ENCODE peak calls at places on chromosome 16, in five cellular contexts. P, C, Q, I and O are unnamed samples.

GRCh38 chr16:88302666-88303065 is 80.1 kb upstream of the ZNF469 start:
- DNase-seq in P (no peak), C (no peak), Q (no peak), I (no peak), O (no peak)

GRCh38 chr16:24769806-24770205 is 40.4 kb downstream of the TNRC6A start:
- DNase-seq in P (no peak), C (no peak), Q (peak), I (no peak), O (no peak)

GRCh38 chr16:50303605-50304466 is 37.5 kb downstream of the ADCY7 start:
- DNase-seq in P (no peak), C (peak), Q (no peak), I (no peak), O (peak)

GRCh38 chr16:74625500-74626350 is 18.8 kb upstream of the GLG1 start:
- DNase-seq in P (no peak), C (no peak), Q (no peak), I (no peak), O (no peak)

GRCh38 chr16:2969545-2970521 is 685 bp downstream of the PAQR4 start:
- DNase-seq in P (peak), C (no peak), Q (peak), I (peak), O (peak)

GRCh38 chr16:14303182-14303618 is 232.1 kb downstream of the MRTFB start:
- DNase-seq in P (no peak), C (no peak), Q (no peak), I (no peak), O (no peak)

GRCh38 chr16:14324581-14324980 is 253.5 kb downstream of the MRTFB start:
- DNase-seq in P (no peak), C (no peak), Q (no peak), I (no peak), O (no peak)

GRCh38 chr16:51651061-51651466 is 500.0 kb upstream of the SALL1 start:
- DNase-seq in P (no peak), C (no peak), Q (no peak), I (no peak), O (no peak)

GRCh38 chr16:89108412-89108811 is 14.8 kb downstream of the ACSF3 start:
- DNase-seq in P (no peak), C (no peak), Q (no peak), I (no peak), O (no peak)

GRCh38 chr16:74073471-74073870 is 223.1 kb upstream of the PSMD7 start:
- DNase-seq in P (no peak), C (no peak), Q (no peak), I (no peak), O (no peak)

GRCh38 chr16:56691885-56692284 is 9.6 kb downstream of the MT1X start:
- DNase-seq in P (no peak), C (no peak), Q (no peak), I (peak), O (peak)

GRCh38 chr16:88810868-88811599 is 694 bp downstream of the APRT start:
- DNase-seq in P (peak), C (peak), Q (peak), I (peak), O (peak)

GRCh38 chr16:74868501-74868900 is 93.9 kb upstream of the FA2H start:
- DNase-seq in P (no peak), C (no peak), Q (no peak), I (no peak), O (no peak)

GRCh38 chr16:2516391-2517240 is 2.9 kb downstream of the ATP6V0C start:
- DNase-seq in P (no peak), C (no peak), Q (no peak), I (no peak), O (no peak)

GRCh38 chr16:24758373-24758772 is 28.9 kb downstream of the TNRC6A start:
- DNase-seq in P (no peak), C (no peak), Q (peak), I (no peak), O (no peak)

GRCh38 chr16:2919511-2920255 is 8.0 kb downstream of the FLYWCH1 start:
- DNase-seq in P (no peak), C (peak), Q (peak), I (peak), O (peak)

GRCh38 chr16:12538667-12539081 is 265.0 kb downstream of the CPPED1 start:
- DNase-seq in P (no peak), C (no peak), Q (no peak), I (no peak), O (no peak)

GRCh38 chr16:9302102-9302501 is 210.7 kb downstream of the HAPSTR1 start:
- DNase-seq in P (no peak), C (no peak), Q (no peak), I (peak), O (no peak)

GRCh38 chr16:19291459-19291858 is 5.9 kb downstream of the CLEC19A start:
- DNase-seq in P (no peak), C (no peak), Q (no peak), I (no peak), O (no peak)

GRCh38 chr16:4653981-4654380 is 29.4 kb downstream of the MGRN1 start:
- DNase-seq in P (no peak), C (no peak), Q (no peak), I (peak), O (no peak)

GRCh38 chr16:58087209-58087913 is 41.8 kb downstream of the CFAP20 start:
- DNase-seq in P (no peak), C (no peak), Q (no peak), I (no peak), O (no peak)

GRCh38 chr16:16004314-16004749 is 54.9 kb downstream of the ABCC1 start:
- DNase-seq in P (no peak), C (no peak), Q (no peak), I (no peak), O (no peak)

GRCh38 chr16:11355862-11356261 is 10.6 kb downstream of the RMI2 start:
- DNase-seq in P (no peak), C (peak), Q (no peak), I (no peak), O (no peak)

GRCh38 chr16:15607700-15608396 is 35.1 kb downstream of the MARF1 start:
- DNase-seq in P (no peak), C (peak), Q (no peak), I (no peak), O (no peak)

GRCh38 chr16:19128454-19129210 is 14.9 kb downstream of the ITPRIPL2 start:
- DNase-seq in P (no peak), C (no peak), Q (no peak), I (no peak), O (no peak)

GRCh38 chr16:9372934-9373890 is 281.8 kb downstream of the HAPSTR1 start:
- DNase-seq in P (no peak), C (no peak), Q (no peak), I (no peak), O (no peak)

GRCh38 chr16:83813818-83814653 is 6.3 kb downstream of the HSBP1 start:
- DNase-seq in P (no peak), C (no peak), Q (no peak), I (peak), O (no peak)

GRCh38 chr16:12697437-12697836 is 106.2 kb downstream of the CPPED1 start:
- DNase-seq in P (no peak), C (no peak), Q (no peak), I (no peak), O (no peak)

GRCh38 chr16:2040031-2040430 is 7.6 kb downstream of the NTHL1 start:
- DNase-seq in P (no peak), C (no peak), Q (no peak), I (no peak), O (no peak)

GRCh38 chr16:2689968-2690830 is 7.9 kb downstream of the KCTD5 start:
- DNase-seq in P (peak), C (no peak), Q (no peak), I (no peak), O (no peak)

GRCh38 chr16:58459344-58460218 is 40.4 kb upstream of the NDRG4 start:
- DNase-seq in P (no peak), C (no peak), Q (peak), I (no peak), O (peak)

GRCh38 chr16:19771796-19772195 is 53.7 kb downstream of the IQCK start:
- DNase-seq in P (no peak), C (no peak), Q (no peak), I (no peak), O (no peak)

GRCh38 chr16:35305476-35305875 is 1846.1 kb downstream of the TP53TG3F start:
- DNase-seq in P (no peak), C (no peak), Q (no peak), I (no peak), O (no peak)

GRCh38 chr16:62253926-62254325 is 217.7 kb upstream of the CDH8 start:
- DNase-seq in P (no peak), C (no peak), Q (no peak), I (no peak), O (no peak)

GRCh38 chr16:56614549-56614991 is 6.2 kb downstream of the MT2A start:
- DNase-seq in P (no peak), C (no peak), Q (no peak), I (no peak), O (peak)

GRCh38 chr16:57600048-57600835 is 28.2 kb upstream of the ADGRG1 start:
- DNase-seq in P (no peak), C (peak), Q (peak), I (peak), O (peak)

GRCh38 chr16:1610071-1610840 is 1.6 kb downstream of the IFT140 start:
- DNase-seq in P (peak), C (peak), Q (peak), I (peak), O (peak)

GRCh38 chr16:84054916-84055315 is 12.3 kb upstream of the SLC38A8 start:
- DNase-seq in P (no peak), C (peak), Q (no peak), I (no peak), O (no peak)

GRCh38 chr16:56990407-56991286 is 1.3 kb downstream of the NLRC5 start:
- DNase-seq in P (no peak), C (peak), Q (no peak), I (peak), O (no peak)

GRCh38 chr16:85908444-85908843 is 9.5 kb downstream of the IRF8 start:
- DNase-seq in P (peak), C (peak), Q (no peak), I (no peak), O (no peak)

GRCh38 chr16:85911531-85911930 is 12.6 kb downstream of the IRF8 start:
- DNase-seq in P (no peak), C (no peak), Q (no peak), I (no peak), O (no peak)

GRCh38 chr16:85908889-85909584 is 10.1 kb downstream of the IRF8 start:
- DNase-seq in P (no peak), C (peak), Q (no peak), I (no peak), O (no peak)

GRCh38 chr16:85910854-85911247 is 11.9 kb downstream of the IRF8 start:
- DNase-seq in P (no peak), C (no peak), Q (no peak), I (no peak), O (no peak)

DNA sequence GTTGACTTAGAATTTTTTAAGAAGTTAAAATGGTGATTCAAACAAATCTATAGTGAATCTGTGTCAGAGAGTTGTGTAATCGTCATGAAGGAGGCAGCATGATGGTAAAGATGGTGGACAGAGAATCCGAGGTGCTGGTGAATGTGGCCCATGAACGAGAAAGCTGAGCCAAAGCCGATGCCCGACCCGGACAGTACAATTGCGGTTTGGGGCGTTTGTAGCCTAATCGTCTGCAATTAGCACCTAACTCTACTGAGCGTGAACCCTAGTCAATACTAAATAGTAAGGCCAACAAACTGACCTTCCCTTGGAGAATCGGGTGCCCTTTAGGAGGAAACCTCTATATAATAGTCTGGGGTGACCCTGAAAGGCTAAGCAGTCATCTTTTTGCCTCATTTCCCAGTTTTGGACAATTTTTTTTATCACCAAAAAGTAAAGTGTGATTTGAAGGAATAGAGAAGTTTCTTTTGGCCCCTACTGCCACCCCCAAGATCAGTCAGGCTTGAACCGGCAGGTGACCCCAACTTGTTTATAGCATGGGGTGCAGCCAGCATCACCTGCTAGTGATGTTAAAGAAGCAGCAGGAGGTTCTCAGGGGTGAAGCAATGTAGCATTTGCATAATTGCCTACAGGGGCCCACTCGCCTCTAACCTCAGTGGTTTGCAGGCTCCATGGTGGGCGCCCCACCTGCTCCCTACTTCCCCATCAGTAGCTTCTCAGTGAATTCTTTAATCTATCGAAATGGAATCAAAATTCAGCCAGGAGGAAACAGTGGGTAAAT is 11.3 kb downstream of the IRF8 start:
- DNase-seq in P (no peak), C (no peak), Q (no peak), I (no peak), O (no peak)
- TF ChIP-seq POLR2A in P (peak), C (no peak), Q (no peak), I (no peak), O (no peak)

GRCh38 chr16:67419502-67419901 is 3.2 kb upstream of the ZDHHC1 start:
- DNase-seq in P (no peak), C (no peak), Q (no peak), I (no peak), O (no peak)

GRCh38 chr16:67417333-67418061 is 1.2 kb upstream of the ZDHHC1 start:
- DNase-seq in P (no peak), C (no peak), Q (no peak), I (no peak), O (no peak)

GRCh38 chr16:67413978-67414891 is 2.0 kb downstream of the ZDHHC1 start:
- DNase-seq in P (no peak), C (no peak), Q (no peak), I (no peak), O (no peak)

GRCh38 chr16:67419931-67420330 is 3.7 kb upstream of the ZDHHC1 start:
- DNase-seq in P (no peak), C (no peak), Q (no peak), I (no peak), O (no peak)

GRCh38 chr16:67415872-67416793 is at the start of gene ZDHHC1:
- DNase-seq in P (peak), C (peak), Q (peak), I (peak), O (peak)
- TF ChIP-seq POLR2A in P (no peak), C (peak), Q (no peak), I (peak), O (peak)

GRCh38 chr16:27285676-27286196 is 17.2 kb upstream of the NSMCE1 start:
- DNase-seq in P (no peak), C (no peak), Q (peak), I (peak), O (no peak)

GRCh38 chr16:27287051-27287811 is 18.7 kb upstream of the NSMCE1 start:
- DNase-seq in P (no peak), C (no peak), Q (no peak), I (no peak), O (no peak)

GRCh38 chr16:27286446-27286845 is 17.9 kb upstream of the NSMCE1 start:
- DNase-seq in P (no peak), C (no peak), Q (no peak), I (no peak), O (peak)

GRCh38 chr16:27289669-27290068 is 21.1 kb upstream of the NSMCE1 start:
- DNase-seq in P (no peak), C (no peak), Q (no peak), I (no peak), O (no peak)

DNA sequence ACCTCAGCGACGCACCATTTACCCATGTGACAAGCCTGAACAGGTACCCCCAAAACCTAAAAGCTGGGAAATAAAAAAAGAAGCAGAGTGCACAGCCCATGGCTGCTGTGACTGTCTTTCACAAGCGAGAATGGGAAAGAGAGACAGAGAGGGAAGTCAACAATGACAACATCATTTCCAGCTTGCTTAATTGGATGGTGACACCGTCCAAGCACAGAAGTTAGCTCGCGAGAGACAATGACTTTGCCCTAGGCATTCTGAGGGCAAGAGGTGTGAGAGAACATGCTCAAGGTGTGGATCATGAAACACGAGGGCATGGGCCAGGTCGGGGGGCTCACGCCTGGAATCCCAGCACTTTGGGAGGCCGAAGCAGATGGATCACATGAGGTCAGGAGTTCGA is 19.3 kb upstream of the NSMCE1 start:
- DNase-seq in P (no peak), C (no peak), Q (no peak), I (no peak), O (no peak)
- TF ChIP-seq POLR2A in P (no peak), C (no peak), Q (no peak), I (no peak), O (no peak)

DNA sequence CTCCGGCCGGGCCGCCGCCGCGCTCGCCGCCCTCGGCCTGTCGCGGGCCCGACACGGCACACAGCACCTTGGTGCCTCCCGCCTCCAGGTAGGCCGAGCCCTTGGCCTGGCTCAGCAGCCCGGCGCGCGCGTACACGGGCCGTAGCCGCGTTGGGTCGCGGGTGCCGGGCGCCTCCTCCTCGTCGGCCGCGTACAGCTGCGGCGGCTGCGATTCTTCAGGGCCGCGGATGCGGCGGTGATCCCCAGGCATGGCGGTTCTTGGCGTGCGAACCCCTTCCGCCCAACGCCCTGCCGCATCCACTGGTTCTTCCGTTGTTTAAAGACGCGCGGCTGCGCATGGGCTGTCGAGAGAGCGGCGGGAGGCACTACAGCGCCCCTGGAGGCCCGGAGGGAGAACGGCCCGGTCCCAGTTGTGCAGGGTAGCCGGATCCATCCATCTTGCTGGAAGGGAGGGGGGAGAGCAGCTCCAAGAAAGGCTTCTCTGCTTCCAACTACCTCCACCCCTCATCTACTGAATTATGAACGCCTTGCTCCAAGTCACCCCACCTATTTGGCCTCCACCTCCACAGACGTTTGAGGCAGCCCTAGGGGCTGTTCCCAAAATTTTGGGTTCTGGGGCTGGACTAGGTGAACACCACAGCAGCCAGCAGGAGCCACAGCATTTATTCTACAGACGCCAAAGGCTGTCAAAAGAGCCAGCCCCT is at the start of gene EXOSC6:
- DNase-seq in P (peak), C (peak), Q (peak), I (peak), O (peak)
- TF ChIP-seq POLR2A in P (peak), C (peak), Q (peak), I (peak), O (peak)

GRCh38 chr16:381788-382717 is at the start of gene PGAP6:
- DNase-seq in P (peak), C (peak), Q (peak), I (peak), O (peak)
- TF ChIP-seq POLR2A in P (no peak), C (no peak), Q (no peak), I (peak), O (peak)